ENCODE peak calls at places on chromosomes 3 and 15, in seven cellular contexts. One of them, this sample, is unnamed.

GRCh38 chr3:158508481-158508880 is 62.5 kb upstream of the MLF1 start:
- DNase-seq in fibroblast of pulmonary artery: peak; percentile 50
- DNase-seq in H9: no peak
- DNase-seq in tibial artery: no peak
- DNase-seq in endothelial cell: no peak
- DNase-seq in AG04450: peak; percentile 32
- DNase-seq in tibial nerve: no peak
- DNase-seq in this sample: no peak

GRCh38 chr15:55695432-55695831 is 47.5 kb downstream of the PRTG start:
- DNase-seq in tibial nerve: no peak
- DNase-seq in fibroblast of pulmonary artery: no peak
- DNase-seq in H9: no peak
- DNase-seq in endothelial cell: no peak
- DNase-seq in tibial artery: no peak
- DNase-seq in AG04450: no peak
- DNase-seq in this sample: peak; percentile 53

GRCh38 chr3:180417241-180417640 is 184.7 kb upstream of the TTC14 start:
- DNase-seq in AG04450: no peak
- DNase-seq in fibroblast of pulmonary artery: peak; percentile 33
- DNase-seq in H9: no peak
- DNase-seq in endothelial cell: no peak
- DNase-seq in tibial nerve: no peak
- DNase-seq in tibial artery: no peak
- DNase-seq in this sample: no peak

GRCh38 chr15:69315402-69316110 is 16.8 kb downstream of the PAQR5 start:
- DNase-seq in endothelial cell: no peak
- DNase-seq in tibial artery: no peak
- DNase-seq in tibial nerve: no peak
- DNase-seq in H9: no peak
- DNase-seq in fibroblast of pulmonary artery: no peak
- DNase-seq in AG04450: no peak
- DNase-seq in this sample: no peak

GRCh38 chr15:101348015-101348414 is 53.0 kb upstream of the SNRPA1 start:
- DNase-seq in fibroblast of pulmonary artery: no peak
- DNase-seq in AG04450: no peak
- DNase-seq in tibial nerve: no peak
- DNase-seq in tibial artery: no peak
- DNase-seq in endothelial cell: no peak
- DNase-seq in H9: no peak
- DNase-seq in this sample: no peak

GRCh38 chr15:70200511-70200991 is 102.8 kb upstream of the TLE3 start:
- DNase-seq in tibial artery: no peak
- DNase-seq in H9: no peak
- DNase-seq in AG04450: no peak
- DNase-seq in endothelial cell: no peak
- DNase-seq in tibial nerve: no peak
- DNase-seq in fibroblast of pulmonary artery: no peak
- DNase-seq in this sample: no peak

GRCh38 chr3:133894334-133895207 is 1.1 kb downstream of the RAB6B start:
- DNase-seq in endothelial cell: no peak
- DNase-seq in fibroblast of pulmonary artery: no peak
- DNase-seq in H9: peak; percentile 48
- DNase-seq in tibial nerve: no peak
- DNase-seq in tibial artery: no peak
- DNase-seq in AG04450: no peak
- DNase-seq in this sample: peak; percentile 31

GRCh38 chr3:114213669-114214541 is 23.5 kb downstream of the ZNF80 start:
- DNase-seq in endothelial cell: no peak
- DNase-seq in fibroblast of pulmonary artery: peak; percentile 55
- DNase-seq in H9: peak; percentile 68
- DNase-seq in tibial artery: peak; percentile 27
- DNase-seq in AG04450: peak; percentile 10
- DNase-seq in tibial nerve: peak; percentile 12
- DNase-seq in this sample: peak; percentile 26

GRCh38 chr3:35648347-35648746 is 9.0 kb downstream of the ARPP21 start:
- DNase-seq in AG04450: no peak
- DNase-seq in tibial nerve: no peak
- DNase-seq in tibial artery: no peak
- DNase-seq in H9: no peak
- DNase-seq in fibroblast of pulmonary artery: peak; percentile 42
- DNase-seq in endothelial cell: no peak
- DNase-seq in this sample: no peak

GRCh38 chr3:39241502-39241901 is 38.3 kb downstream of the CX3CR1 start:
- DNase-seq in endothelial cell: no peak
- DNase-seq in tibial artery: no peak
- DNase-seq in AG04450: no peak
- DNase-seq in H9: no peak
- DNase-seq in tibial nerve: no peak
- DNase-seq in fibroblast of pulmonary artery: no peak
- DNase-seq in this sample: no peak

GRCh38 chr15:85620321-85621044 is 174.2 kb downstream of the KLHL25 start:
- DNase-seq in tibial nerve: peak; percentile 57
- DNase-seq in tibial artery: peak; percentile 47
- DNase-seq in H9: no peak
- DNase-seq in fibroblast of pulmonary artery: peak; percentile 82
- DNase-seq in AG04450: no peak
- DNase-seq in endothelial cell: no peak
- DNase-seq in this sample: no peak

GRCh38 chr3:115766587-115767492 is 143.5 kb downstream of the GAP43 start:
- DNase-seq in AG04450: no peak
- DNase-seq in fibroblast of pulmonary artery: peak; percentile 77
- DNase-seq in tibial artery: no peak
- DNase-seq in endothelial cell: no peak
- DNase-seq in tibial nerve: no peak
- DNase-seq in H9: no peak
- DNase-seq in this sample: no peak

GRCh38 chr3:147406255-147407023 is at the start of gene ZIC4:
- DNase-seq in tibial artery: no peak
- DNase-seq in H9: no peak
- DNase-seq in fibroblast of pulmonary artery: no peak
- DNase-seq in tibial nerve: no peak
- DNase-seq in AG04450: no peak
- DNase-seq in endothelial cell: no peak
- DNase-seq in this sample: no peak

GRCh38 chr15:80852676-80853075 is 73.5 kb downstream of the CEMIP start:
- DNase-seq in tibial nerve: no peak
- DNase-seq in H9: no peak
- DNase-seq in tibial artery: no peak
- DNase-seq in AG04450: no peak
- DNase-seq in endothelial cell: no peak
- DNase-seq in fibroblast of pulmonary artery: no peak
- DNase-seq in this sample: no peak

GRCh38 chr3:30538787-30539186 is 67.6 kb upstream of the TGFBR2 start:
- DNase-seq in tibial artery: no peak
- DNase-seq in endothelial cell: no peak
- DNase-seq in fibroblast of pulmonary artery: peak; percentile 88
- DNase-seq in H9: no peak
- DNase-seq in AG04450: peak; percentile 61
- DNase-seq in tibial nerve: no peak
- DNase-seq in this sample: no peak

GRCh38 chr3:156918746-156919145 is 92.6 kb downstream of the LEKR1 start:
- DNase-seq in AG04450: no peak
- DNase-seq in endothelial cell: no peak
- DNase-seq in H9: no peak
- DNase-seq in tibial artery: no peak
- DNase-seq in fibroblast of pulmonary artery: no peak
- DNase-seq in tibial nerve: no peak
- DNase-seq in this sample: no peak

GRCh38 chr3:172181936-172182708 is 142.7 kb downstream of the FNDC3B start:
- DNase-seq in H9: no peak
- DNase-seq in AG04450: no peak
- DNase-seq in tibial nerve: no peak
- DNase-seq in tibial artery: no peak
- DNase-seq in fibroblast of pulmonary artery: peak; percentile 66
- DNase-seq in endothelial cell: peak; percentile 41
- DNase-seq in this sample: no peak

GRCh38 chr15:87224409-87224808 is 1032.1 kb downstream of the NTRK3 start:
- DNase-seq in tibial artery: no peak
- DNase-seq in H9: no peak
- DNase-seq in endothelial cell: no peak
- DNase-seq in AG04450: no peak
- DNase-seq in fibroblast of pulmonary artery: no peak
- DNase-seq in tibial nerve: no peak
- DNase-seq in this sample: no peak

GRCh38 chr3:44885618-44886017 is 11.2 kb downstream of the TGM4 start:
- DNase-seq in endothelial cell: no peak
- DNase-seq in fibroblast of pulmonary artery: peak; percentile 93
- DNase-seq in tibial artery: no peak
- DNase-seq in H9: no peak
- DNase-seq in AG04450: peak; percentile 80
- DNase-seq in tibial nerve: no peak
- DNase-seq in this sample: no peak

GRCh38 chr3:127534161-127534451 is 56.4 kb downstream of the TPRA1 start:
- DNase-seq in AG04450: no peak
- DNase-seq in fibroblast of pulmonary artery: no peak
- DNase-seq in tibial nerve: no peak
- DNase-seq in tibial artery: no peak
- DNase-seq in H9: no peak
- DNase-seq in endothelial cell: no peak
- DNase-seq in this sample: no peak

GRCh38 chr15:26974120-26974780 is 3.3 kb downstream of the GABRG3 start:
- DNase-seq in tibial nerve: no peak
- DNase-seq in tibial artery: no peak
- DNase-seq in H9: peak; percentile 64
- DNase-seq in fibroblast of pulmonary artery: peak; percentile 21
- DNase-seq in AG04450: no peak
- DNase-seq in endothelial cell: peak; percentile 27
- DNase-seq in this sample: no peak

GRCh38 chr15:76393614-76394013 is 57.0 kb downstream of the ISL2 start:
- DNase-seq in H9: no peak
- DNase-seq in fibroblast of pulmonary artery: peak; percentile 17
- DNase-seq in AG04450: no peak
- DNase-seq in tibial artery: no peak
- DNase-seq in tibial nerve: no peak
- DNase-seq in endothelial cell: no peak
- DNase-seq in this sample: no peak

DNA sequence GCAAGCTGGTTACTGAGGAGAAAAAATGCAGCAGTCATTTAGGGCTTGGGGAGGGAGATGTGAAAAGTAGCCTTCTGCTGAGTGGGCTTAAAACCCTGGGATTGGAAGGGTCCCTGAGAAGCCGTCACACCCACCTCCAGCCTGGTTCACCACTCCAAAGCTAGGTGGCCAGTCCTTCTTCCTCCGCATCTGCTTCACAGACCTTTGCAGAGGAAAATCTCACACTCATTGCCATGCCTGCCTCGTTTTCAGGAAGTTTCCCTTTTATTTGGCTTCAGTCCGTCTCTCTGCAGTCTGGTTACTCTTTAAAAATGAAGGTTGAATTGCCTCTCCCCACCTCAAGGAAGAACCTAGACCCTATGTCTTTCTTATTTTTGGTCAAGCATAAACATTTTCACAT is 10.8 kb downstream of the MRAS start:
- DNase-seq in endothelial cell: no peak
- DNase-seq in H9: no peak
- DNase-seq in tibial artery: no peak
- DNase-seq in AG04450: no peak
- DNase-seq in tibial nerve: no peak
- DNase-seq in fibroblast of pulmonary artery: no peak
- DNase-seq in this sample: no peak
- TF ChIP-seq CTCF in endothelial cell: no peak
- TF ChIP-seq CTCF in H9: no peak
- TF ChIP-seq CTCF in tibial artery: no peak
- TF ChIP-seq CTCF in AG04450: no peak
- TF ChIP-seq CTCF in tibial nerve: no peak
- TF ChIP-seq CTCF in fibroblast of pulmonary artery: no peak
- TF ChIP-seq CTCF in this sample: no peak

GRCh38 chr3:88408935-88409334 is 259.2 kb downstream of the C3orf38 start:
- DNase-seq in AG04450: no peak
- DNase-seq in fibroblast of pulmonary artery: no peak
- DNase-seq in tibial nerve: no peak
- DNase-seq in H9: no peak
- DNase-seq in endothelial cell: no peak
- DNase-seq in tibial artery: no peak
- DNase-seq in this sample: no peak
- TF ChIP-seq CTCF in AG04450: no peak
- TF ChIP-seq CTCF in fibroblast of pulmonary artery: no peak
- TF ChIP-seq CTCF in tibial nerve: no peak
- TF ChIP-seq CTCF in H9: no peak
- TF ChIP-seq CTCF in endothelial cell: no peak
- TF ChIP-seq CTCF in tibial artery: no peak
- TF ChIP-seq CTCF in this sample: no peak

DNA sequence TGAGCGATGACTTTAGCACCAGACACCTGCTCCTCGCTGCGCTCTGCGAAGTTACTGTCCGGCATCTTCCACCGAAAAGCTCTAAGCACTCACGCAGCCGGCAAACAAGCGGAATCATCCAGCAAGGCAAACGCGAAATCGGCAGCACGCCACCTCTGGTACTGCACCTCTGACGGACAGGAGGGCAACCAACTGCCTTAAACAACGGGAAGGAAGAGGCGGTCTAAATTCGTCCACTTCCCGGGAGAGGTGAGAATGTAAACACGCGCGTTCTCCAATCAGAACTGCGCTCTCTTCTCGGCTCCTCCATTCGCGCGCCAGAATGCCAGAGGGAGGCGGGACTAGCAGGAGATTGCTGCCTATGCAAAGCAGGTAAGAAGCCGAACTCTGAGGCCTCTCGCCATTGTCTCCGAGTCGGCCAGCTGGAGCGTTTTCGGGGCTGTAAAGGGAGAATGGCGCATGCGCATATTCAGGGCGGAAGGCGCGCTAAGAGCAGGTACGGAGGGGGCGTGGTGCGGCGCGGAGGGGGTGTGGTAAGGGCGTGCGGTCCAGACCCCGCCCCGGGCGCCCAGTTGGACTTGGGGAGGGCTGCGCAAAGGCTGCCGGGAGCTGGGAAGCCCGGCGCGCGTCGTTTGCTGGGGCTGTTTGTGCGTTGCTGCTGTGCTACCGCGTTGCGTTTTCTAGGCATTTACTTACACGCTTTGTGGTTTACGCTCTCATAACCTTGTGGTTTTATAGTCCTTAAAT is at the start of the genes BTD and HACL1:
- DNase-seq in H9: peak; percentile 99
- DNase-seq in tibial artery: peak; percentile 98
- DNase-seq in endothelial cell: peak; percentile 96
- DNase-seq in tibial nerve: peak; percentile 96
- DNase-seq in AG04450: peak; percentile 98
- DNase-seq in fibroblast of pulmonary artery: peak; percentile 99
- DNase-seq in this sample: peak; percentile 99
- TF ChIP-seq CTCF in H9: no peak
- TF ChIP-seq CTCF in tibial artery: peak; percentile 27
- TF ChIP-seq CTCF in endothelial cell: no peak
- TF ChIP-seq CTCF in tibial nerve: no peak
- TF ChIP-seq CTCF in AG04450: peak; percentile 32
- TF ChIP-seq CTCF in fibroblast of pulmonary artery: peak; percentile 28
- TF ChIP-seq CTCF in this sample: no peak

DNA sequence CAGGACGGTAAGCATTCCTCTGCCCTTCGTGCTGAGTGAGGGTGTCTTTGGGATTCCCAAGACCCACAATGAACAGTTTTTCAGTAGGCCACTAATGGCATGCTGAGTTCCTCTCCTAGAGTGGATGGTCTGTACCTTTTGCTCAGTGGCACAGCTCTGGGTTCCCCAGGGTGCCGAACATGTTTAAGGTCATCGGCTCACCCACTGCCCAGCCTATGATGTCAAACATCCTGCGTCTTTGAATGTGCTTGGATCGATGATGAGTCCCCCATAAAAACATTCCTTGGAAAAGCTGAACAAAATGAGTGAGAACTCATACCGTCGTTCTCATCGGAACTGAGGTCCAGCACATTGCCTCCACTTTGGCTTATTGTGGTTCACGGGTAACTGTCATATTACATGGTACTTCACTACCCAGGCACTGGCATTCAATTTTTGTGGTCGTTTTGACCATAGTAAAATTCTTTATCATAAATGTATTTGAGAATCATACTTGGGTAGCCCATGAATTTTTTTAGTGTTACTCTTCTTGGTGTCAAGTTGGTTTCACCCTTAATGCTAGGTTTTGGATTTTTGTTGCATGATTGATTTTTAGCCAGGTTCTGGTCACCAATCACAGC is 118.2 kb downstream of the SNRPN start:
- DNase-seq in endothelial cell: no peak
- DNase-seq in tibial nerve: no peak
- DNase-seq in fibroblast of pulmonary artery: no peak
- DNase-seq in H9: no peak
- DNase-seq in tibial artery: no peak
- DNase-seq in AG04450: no peak
- DNase-seq in this sample: no peak
- TF ChIP-seq CTCF in endothelial cell: no peak
- TF ChIP-seq CTCF in tibial nerve: no peak
- TF ChIP-seq CTCF in fibroblast of pulmonary artery: no peak
- TF ChIP-seq CTCF in H9: no peak
- TF ChIP-seq CTCF in tibial artery: no peak
- TF ChIP-seq CTCF in AG04450: no peak
- TF ChIP-seq CTCF in this sample: no peak